ENCODE peak calls at places on chromosomes 1 and 21, in ten cellular contexts. One of them, this sample, is unnamed.

GRCh38 chr1:14894811-14895524 is 258.6 kb upstream of the TMEM51 start:
- DNase-seq in neural crest cell: no peak
- DNase-seq in nephron progenitor cell: no peak
- DNase-seq in cardiac fibroblast: no peak
- DNase-seq in neural progenitor cell: peak
- DNase-seq in glutamatergic neuron: no peak
- DNase-seq in colonic mucosa: peak
- DNase-seq in uterus: no peak
- DNase-seq in spleen: no peak
- DNase-seq in left ventricle myocardium inferior: no peak
- DNase-seq in this sample: no peak

GRCh38 chr1:190478193-190479007 is 736 bp upstream of the BRINP3 start:
- DNase-seq in neural crest cell: peak
- DNase-seq in nephron progenitor cell: peak
- DNase-seq in cardiac fibroblast: peak
- DNase-seq in neural progenitor cell: peak
- DNase-seq in glutamatergic neuron: peak
- DNase-seq in colonic mucosa: peak
- DNase-seq in uterus: no peak
- DNase-seq in spleen: no peak
- DNase-seq in left ventricle myocardium inferior: no peak
- DNase-seq in this sample: no peak

GRCh38 chr1:10830961-10831669 is 34.7 kb upstream of the CASZ1 start:
- DNase-seq in neural crest cell: no peak
- DNase-seq in nephron progenitor cell: no peak
- DNase-seq in cardiac fibroblast: peak
- DNase-seq in neural progenitor cell: no peak
- DNase-seq in glutamatergic neuron: no peak
- DNase-seq in colonic mucosa: no peak
- DNase-seq in uterus: no peak
- DNase-seq in spleen: no peak
- DNase-seq in left ventricle myocardium inferior: no peak
- DNase-seq in this sample: no peak

GRCh38 chr1:2152914-2153313 is 41.7 kb downstream of the FAAP20 start:
- DNase-seq in neural crest cell: no peak
- DNase-seq in nephron progenitor cell: no peak
- DNase-seq in cardiac fibroblast: no peak
- DNase-seq in neural progenitor cell: no peak
- DNase-seq in glutamatergic neuron: no peak
- DNase-seq in colonic mucosa: no peak
- DNase-seq in uterus: no peak
- DNase-seq in spleen: no peak
- DNase-seq in left ventricle myocardium inferior: no peak
- DNase-seq in this sample: no peak

GRCh38 chr1:33599516-33600115 is 127.2 kb downstream of the ZSCAN20 start:
- DNase-seq in neural crest cell: no peak
- DNase-seq in nephron progenitor cell: no peak
- DNase-seq in cardiac fibroblast: no peak
- DNase-seq in neural progenitor cell: no peak
- DNase-seq in glutamatergic neuron: peak
- DNase-seq in colonic mucosa: no peak
- DNase-seq in uterus: no peak
- DNase-seq in spleen: no peak
- DNase-seq in left ventricle myocardium inferior: no peak
- DNase-seq in this sample: no peak

GRCh38 chr1:207313131-207313530 is 8.3 kb upstream of the CD55 start:
- DNase-seq in neural crest cell: no peak
- DNase-seq in nephron progenitor cell: no peak
- DNase-seq in cardiac fibroblast: no peak
- DNase-seq in neural progenitor cell: no peak
- DNase-seq in glutamatergic neuron: no peak
- DNase-seq in colonic mucosa: no peak
- DNase-seq in uterus: no peak
- DNase-seq in spleen: no peak
- DNase-seq in left ventricle myocardium inferior: no peak
- DNase-seq in this sample: no peak

GRCh38 chr1:65393345-65393744 is 27.1 kb upstream of the LEPR start:
- DNase-seq in neural crest cell: no peak
- DNase-seq in nephron progenitor cell: no peak
- DNase-seq in cardiac fibroblast: peak
- DNase-seq in neural progenitor cell: no peak
- DNase-seq in glutamatergic neuron: no peak
- DNase-seq in colonic mucosa: no peak
- DNase-seq in uterus: no peak
- DNase-seq in spleen: no peak
- DNase-seq in left ventricle myocardium inferior: no peak
- DNase-seq in this sample: peak

GRCh38 chr1:199684686-199685273 is 342.7 kb upstream of the NR5A2 start:
- DNase-seq in neural crest cell: peak
- DNase-seq in nephron progenitor cell: peak
- DNase-seq in cardiac fibroblast: peak
- DNase-seq in neural progenitor cell: peak
- DNase-seq in glutamatergic neuron: no peak
- DNase-seq in colonic mucosa: peak
- DNase-seq in uterus: no peak
- DNase-seq in spleen: no peak
- DNase-seq in left ventricle myocardium inferior: no peak
- DNase-seq in this sample: peak

GRCh38 chr1:187038789-187039188 is 210.0 kb downstream of the PLA2G4A start:
- DNase-seq in neural crest cell: no peak
- DNase-seq in nephron progenitor cell: no peak
- DNase-seq in cardiac fibroblast: peak
- DNase-seq in neural progenitor cell: no peak
- DNase-seq in glutamatergic neuron: no peak
- DNase-seq in colonic mucosa: no peak
- DNase-seq in uterus: no peak
- DNase-seq in spleen: no peak
- DNase-seq in left ventricle myocardium inferior: no peak
- DNase-seq in this sample: no peak

GRCh38 chr1:107047602-107048001 is 8.9 kb upstream of the PRMT6 start:
- DNase-seq in neural crest cell: no peak
- DNase-seq in nephron progenitor cell: no peak
- DNase-seq in cardiac fibroblast: no peak
- DNase-seq in neural progenitor cell: no peak
- DNase-seq in glutamatergic neuron: no peak
- DNase-seq in colonic mucosa: no peak
- DNase-seq in uterus: no peak
- DNase-seq in spleen: no peak
- DNase-seq in left ventricle myocardium inferior: no peak
- DNase-seq in this sample: no peak

GRCh38 chr1:25356848-25357247 is 18.7 kb downstream of the TMEM50A start:
- DNase-seq in neural crest cell: no peak
- DNase-seq in nephron progenitor cell: no peak
- DNase-seq in cardiac fibroblast: peak
- DNase-seq in neural progenitor cell: no peak
- DNase-seq in glutamatergic neuron: no peak
- DNase-seq in colonic mucosa: no peak
- DNase-seq in uterus: no peak
- DNase-seq in spleen: no peak
- DNase-seq in left ventricle myocardium inferior: no peak
- DNase-seq in this sample: no peak

GRCh38 chr1:150513275-150513885 is 2.2 kb upstream of the FALEC start:
- DNase-seq in neural crest cell: no peak
- DNase-seq in nephron progenitor cell: no peak
- DNase-seq in cardiac fibroblast: no peak
- DNase-seq in neural progenitor cell: no peak
- DNase-seq in glutamatergic neuron: peak
- DNase-seq in colonic mucosa: no peak
- DNase-seq in uterus: no peak
- DNase-seq in spleen: peak
- DNase-seq in left ventricle myocardium inferior: no peak
- DNase-seq in this sample: no peak
- TF ChIP-seq CTCF in neural crest cell: no peak
- TF ChIP-seq CTCF in nephron progenitor cell: no peak
- TF ChIP-seq CTCF in cardiac fibroblast: no peak
- TF ChIP-seq CTCF in neural progenitor cell: no peak
- TF ChIP-seq CTCF in glutamatergic neuron: no peak
- TF ChIP-seq CTCF in colonic mucosa: no peak
- TF ChIP-seq CTCF in uterus: no peak
- TF ChIP-seq CTCF in spleen: no peak
- TF ChIP-seq CTCF in left ventricle myocardium inferior: no peak
- TF ChIP-seq CTCF in this sample: no peak

DNA sequence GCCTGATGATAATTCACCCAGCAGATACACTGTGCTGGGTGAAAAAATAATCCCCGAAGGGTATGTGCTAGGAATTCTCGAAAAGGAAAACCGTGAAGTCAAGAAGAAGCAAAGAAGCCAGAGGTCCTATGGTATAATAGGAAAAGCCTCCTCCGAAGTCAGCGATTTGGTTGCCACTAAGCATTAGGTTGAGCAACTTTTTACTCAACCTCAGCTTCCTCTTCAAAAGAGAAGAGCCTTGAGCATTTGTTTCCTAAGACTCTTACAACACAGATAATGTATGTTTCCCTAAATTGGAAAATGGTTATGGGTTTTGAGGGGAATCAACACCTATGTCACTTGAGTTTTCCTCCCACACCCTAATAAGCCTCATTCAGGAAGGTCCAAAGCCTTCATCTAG is 21.3 kb upstream of the MNDA start:
- DNase-seq in neural crest cell: no peak
- DNase-seq in nephron progenitor cell: no peak
- DNase-seq in cardiac fibroblast: no peak
- DNase-seq in neural progenitor cell: no peak
- DNase-seq in glutamatergic neuron: no peak
- DNase-seq in colonic mucosa: no peak
- DNase-seq in uterus: no peak
- DNase-seq in spleen: no peak
- DNase-seq in left ventricle myocardium inferior: no peak
- DNase-seq in this sample: no peak
- TF ChIP-seq CTCF in neural crest cell: no peak
- TF ChIP-seq CTCF in nephron progenitor cell: no peak
- TF ChIP-seq CTCF in cardiac fibroblast: no peak
- TF ChIP-seq CTCF in neural progenitor cell: no peak
- TF ChIP-seq CTCF in glutamatergic neuron: no peak
- TF ChIP-seq CTCF in colonic mucosa: no peak
- TF ChIP-seq CTCF in uterus: no peak
- TF ChIP-seq CTCF in spleen: no peak
- TF ChIP-seq CTCF in left ventricle myocardium inferior: no peak
- TF ChIP-seq CTCF in this sample: no peak

DNA sequence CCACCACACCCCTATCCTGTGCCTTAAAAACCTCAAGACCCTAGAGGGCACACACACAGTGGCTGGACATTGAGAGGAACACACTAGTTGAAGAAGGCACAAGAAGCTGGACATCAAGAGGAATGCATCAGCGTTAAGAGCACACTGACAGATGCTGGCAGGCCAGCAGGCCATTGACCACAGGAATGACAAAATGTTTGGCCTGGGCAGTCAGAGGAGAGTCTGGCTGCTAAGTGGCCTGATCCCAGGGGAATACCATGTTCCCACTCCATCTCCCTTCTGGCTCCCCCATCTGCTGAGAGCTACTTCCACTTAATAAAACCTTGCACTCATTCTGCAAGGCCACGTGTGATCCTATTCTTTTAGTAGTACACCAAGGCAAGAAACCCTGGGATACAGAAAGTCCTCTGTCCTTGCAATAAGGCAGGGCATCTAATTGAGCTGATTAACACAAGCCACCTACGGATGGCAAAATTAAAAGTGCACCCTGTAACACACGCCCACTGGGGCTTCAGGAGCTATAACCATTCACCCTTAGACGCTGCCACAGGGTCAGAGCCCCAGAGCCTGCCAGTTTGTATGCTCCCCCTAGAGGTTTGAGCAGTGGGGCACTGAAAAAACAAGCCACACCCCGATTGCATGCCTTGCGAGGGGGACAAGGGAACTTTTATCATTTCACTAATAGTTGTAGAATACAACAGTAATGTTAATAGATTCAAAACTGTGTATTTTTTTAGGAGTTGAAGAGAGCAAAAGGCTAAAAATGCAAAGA is 1216.1 kb upstream of the NCAM2 start:
- DNase-seq in neural crest cell: no peak
- DNase-seq in nephron progenitor cell: no peak
- DNase-seq in cardiac fibroblast: no peak
- DNase-seq in neural progenitor cell: no peak
- DNase-seq in glutamatergic neuron: peak
- DNase-seq in colonic mucosa: no peak
- DNase-seq in uterus: no peak
- DNase-seq in spleen: no peak
- DNase-seq in left ventricle myocardium inferior: no peak
- DNase-seq in this sample: no peak
- TF ChIP-seq CTCF in neural crest cell: no peak
- TF ChIP-seq CTCF in nephron progenitor cell: no peak
- TF ChIP-seq CTCF in cardiac fibroblast: no peak
- TF ChIP-seq CTCF in neural progenitor cell: peak
- TF ChIP-seq CTCF in glutamatergic neuron: peak
- TF ChIP-seq CTCF in colonic mucosa: no peak
- TF ChIP-seq CTCF in uterus: no peak
- TF ChIP-seq CTCF in spleen: no peak
- TF ChIP-seq CTCF in left ventricle myocardium inferior: no peak
- TF ChIP-seq CTCF in this sample: no peak

GRCh38 chr1:59186656-59187055 is 110.2 kb upstream of the FGGY start:
- DNase-seq in neural crest cell: no peak
- DNase-seq in nephron progenitor cell: no peak
- DNase-seq in cardiac fibroblast: peak
- DNase-seq in neural progenitor cell: no peak
- DNase-seq in glutamatergic neuron: no peak
- DNase-seq in colonic mucosa: no peak
- DNase-seq in uterus: no peak
- DNase-seq in spleen: no peak
- DNase-seq in left ventricle myocardium inferior: no peak
- DNase-seq in this sample: no peak

GRCh38 chr1:59180715-59181114 is 116.2 kb upstream of the FGGY start:
- DNase-seq in neural crest cell: no peak
- DNase-seq in nephron progenitor cell: no peak
- DNase-seq in cardiac fibroblast: no peak
- DNase-seq in neural progenitor cell: no peak
- DNase-seq in glutamatergic neuron: no peak
- DNase-seq in colonic mucosa: no peak
- DNase-seq in uterus: no peak
- DNase-seq in spleen: no peak
- DNase-seq in left ventricle myocardium inferior: no peak
- DNase-seq in this sample: no peak

GRCh38 chr1:59185163-59185855 is 111.6 kb upstream of the FGGY start:
- DNase-seq in neural crest cell: no peak
- DNase-seq in nephron progenitor cell: no peak
- DNase-seq in cardiac fibroblast: no peak
- DNase-seq in neural progenitor cell: no peak
- DNase-seq in glutamatergic neuron: no peak
- DNase-seq in colonic mucosa: no peak
- DNase-seq in uterus: no peak
- DNase-seq in spleen: no peak
- DNase-seq in left ventricle myocardium inferior: no peak
- DNase-seq in this sample: no peak

GRCh38 chr1:59184506-59184905 is 112.4 kb upstream of the FGGY start:
- DNase-seq in neural crest cell: no peak
- DNase-seq in nephron progenitor cell: no peak
- DNase-seq in cardiac fibroblast: no peak
- DNase-seq in neural progenitor cell: no peak
- DNase-seq in glutamatergic neuron: no peak
- DNase-seq in colonic mucosa: no peak
- DNase-seq in uterus: no peak
- DNase-seq in spleen: no peak
- DNase-seq in left ventricle myocardium inferior: no peak
- DNase-seq in this sample: no peak

DNA sequence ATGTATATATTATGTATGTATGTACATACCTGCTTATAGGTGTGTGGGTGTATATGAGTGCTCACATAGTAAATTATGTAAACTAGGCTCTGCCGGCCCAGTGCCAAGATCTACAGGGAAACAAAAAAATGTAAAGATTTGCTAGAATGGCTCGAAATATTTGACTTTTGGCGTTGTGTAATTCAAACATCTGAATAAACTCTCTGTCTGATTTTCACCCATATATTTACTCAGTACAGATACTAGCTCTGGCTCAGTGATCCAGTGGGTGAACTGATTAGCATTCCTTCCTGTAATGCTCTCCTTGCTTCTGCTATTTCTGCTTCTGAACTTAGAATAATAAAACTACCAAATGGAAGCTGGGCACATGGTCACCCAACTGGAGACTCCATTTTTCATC is 113.0 kb upstream of the FGGY start:
- DNase-seq in neural crest cell: no peak
- DNase-seq in nephron progenitor cell: no peak
- DNase-seq in cardiac fibroblast: no peak
- DNase-seq in neural progenitor cell: no peak
- DNase-seq in glutamatergic neuron: no peak
- DNase-seq in colonic mucosa: peak
- DNase-seq in uterus: no peak
- DNase-seq in spleen: no peak
- DNase-seq in left ventricle myocardium inferior: no peak
- DNase-seq in this sample: no peak
- TF ChIP-seq CTCF in neural crest cell: no peak
- TF ChIP-seq CTCF in nephron progenitor cell: no peak
- TF ChIP-seq CTCF in cardiac fibroblast: no peak
- TF ChIP-seq CTCF in neural progenitor cell: no peak
- TF ChIP-seq CTCF in glutamatergic neuron: no peak
- TF ChIP-seq CTCF in colonic mucosa: no peak
- TF ChIP-seq CTCF in uterus: no peak
- TF ChIP-seq CTCF in spleen: no peak
- TF ChIP-seq CTCF in left ventricle myocardium inferior: no peak
- TF ChIP-seq CTCF in this sample: no peak